ENCODE peak calls at places on chromosomes 16 and 17, in five cellular contexts. Y is body of pancreas, N is spleen, Q is HCT116, S is A549. H is an unnamed sample.

GRCh38 chr17:58402047-58402446 is 15.3 kb downstream of the RNF43 start:
- DNase-seq in N (no peak), Q (peak; percentile 85), Y (no peak), S (no peak), H (no peak)

GRCh38 chr17:55588446-55588845 is 77.2 kb upstream of the SMIM36 start:
- DNase-seq in Q (no peak), S (no peak), Y (no peak), N (no peak), H (no peak)

GRCh38 chr17:78986048-78986648 is 6.4 kb upstream of the LGALS3BP start:
- DNase-seq in Y (peak; percentile 76), Q (no peak), S (no peak), N (no peak), H (no peak)

GRCh38 chr16:75080205-75081029 is 36.2 kb downstream of the LDHD start:
- DNase-seq in S (no peak), Q (no peak), Y (no peak), N (no peak), H (no peak)

GRCh38 chr17:59378621-59379194 is 47.3 kb downstream of the YPEL2 start:
- DNase-seq in Q (no peak), Y (no peak), S (no peak), N (no peak), H (no peak)

GRCh38 chr17:2911755-2912111 is 115.5 kb downstream of the RAP1GAP2 start:
- DNase-seq in N (no peak), Y (no peak), S (no peak), Q (no peak), H (no peak)

GRCh38 chr16:78706637-78707036 is 607.2 kb downstream of the WWOX start:
- DNase-seq in N (no peak), Q (no peak), S (no peak), Y (no peak), H (peak; percentile 73)

GRCh38 chr17:79272666-79273219 is 198.1 kb downstream of the ENGASE start:
- DNase-seq in N (no peak), Q (peak; percentile 31), Y (peak; percentile 55), S (peak; percentile 71), H (peak; percentile 38)

GRCh38 chr16:87461466-87461975 is 31.3 kb downstream of the ZCCHC14 start:
- DNase-seq in N (no peak), Y (peak; percentile 99), S (peak; percentile 94), Q (peak; percentile 98), H (peak; percentile 92)

GRCh38 chr16:22664132-22664531 is 149.8 kb upstream of the HS3ST2 start:
- DNase-seq in Q (no peak), N (no peak), S (no peak), Y (no peak), H (no peak)

GRCh38 chr17:39751637-39752036 is 13.9 kb downstream of the GRB7 start:
- DNase-seq in Y (no peak), Q (no peak), S (no peak), N (peak; percentile 72), H (no peak)

GRCh38 chr16:68284847-68285246 is 20.5 kb downstream of the SLC7A6 start:
- DNase-seq in Q (no peak), N (peak; percentile 89), Y (no peak), S (no peak), H (no peak)

GRCh38 chr16:74997042-74997491 is 1.8 kb upstream of the ZNRF1 start:
- DNase-seq in Y (peak; percentile 36), Q (no peak), N (no peak), S (no peak), H (no peak)

GRCh38 chr17:46024590-46024989 is 25.5 kb downstream of the STH start:
- DNase-seq in N (peak; percentile 54), Y (peak; percentile 87), Q (no peak), S (no peak), H (no peak)

GRCh38 chr16:68377667-68378420 is 67.0 kb downstream of the PRMT7 start:
- DNase-seq in S (no peak), Q (no peak), Y (peak; percentile 20), N (no peak), H (peak; percentile 37)

GRCh38 chr16:70553175-70553574 is 29.6 kb downstream of the SF3B3 start:
- DNase-seq in N (no peak), S (no peak), Y (no peak), Q (no peak), H (no peak)

DNA sequence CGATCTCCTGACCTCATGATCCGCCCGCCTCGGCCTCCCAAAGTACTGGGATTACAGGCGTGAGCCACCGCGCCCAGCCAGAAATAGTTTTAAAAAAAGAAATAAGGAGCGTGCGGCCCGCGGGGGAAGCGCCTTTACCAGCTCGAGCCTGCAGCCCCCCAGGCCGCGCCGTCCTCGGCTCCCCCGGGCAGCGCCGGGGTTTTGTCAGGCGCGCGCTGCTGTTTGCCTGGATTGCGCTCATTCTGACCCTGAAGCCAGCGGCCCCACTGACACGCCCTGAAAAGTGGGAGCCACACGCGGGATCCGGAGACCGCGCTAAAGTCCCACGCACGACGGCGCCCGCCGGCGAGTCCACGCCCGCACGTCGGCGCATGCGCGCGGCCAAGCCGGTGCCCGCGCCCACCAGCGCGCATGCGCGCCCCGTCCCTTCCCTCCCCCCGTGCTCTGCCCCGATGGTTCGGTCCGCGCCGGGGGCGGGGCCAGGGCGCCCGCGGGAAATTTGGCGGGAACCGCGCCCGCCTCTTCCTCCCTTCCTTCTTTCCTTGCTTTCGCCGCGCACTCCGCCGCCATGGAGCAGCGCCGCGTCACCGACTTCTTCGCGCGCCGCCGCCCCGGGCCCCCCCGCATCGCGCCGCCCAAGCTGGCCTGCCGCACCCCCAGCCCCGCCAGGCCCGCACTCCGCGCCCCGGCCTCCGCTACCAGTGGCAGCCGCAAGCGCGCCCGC is at the start of gene CDT1:
- DNase-seq in Y (peak; percentile 85), S (peak; percentile 96), Q (peak; percentile 61), N (peak; percentile 95), H (peak; percentile 88)
- H3K4me1 ChIP-seq in Y (peaks cover 23% of the 10 kb centered on the region), S (peaks cover 14% of the 10 kb centered on the region), Q (peaks cover 16% of the 10 kb centered on the region), N (peaks cover 5% of the 10 kb centered on the region), H (no peaks in the 10 kb centered on the region)

GRCh38 chr17:50953831-50954601 is 87.9 kb upstream of the TOB1 start:
- DNase-seq in Q (no peak), Y (no peak), N (no peak), S (no peak), H (no peak)

GRCh38 chr17:50954641-50955121 is 88.5 kb upstream of the TOB1 start:
- DNase-seq in N (no peak), S (no peak), Q (no peak), Y (no peak), H (no peak)

GRCh38 chr17:50952889-50953288 is 86.7 kb upstream of the TOB1 start:
- DNase-seq in Q (no peak), N (no peak), S (no peak), Y (no peak), H (no peak)

GRCh38 chr17:50955160-50955559 is 89.0 kb upstream of the TOB1 start:
- DNase-seq in Q (no peak), S (no peak), Y (no peak), N (no peak), H (no peak)

DNA sequence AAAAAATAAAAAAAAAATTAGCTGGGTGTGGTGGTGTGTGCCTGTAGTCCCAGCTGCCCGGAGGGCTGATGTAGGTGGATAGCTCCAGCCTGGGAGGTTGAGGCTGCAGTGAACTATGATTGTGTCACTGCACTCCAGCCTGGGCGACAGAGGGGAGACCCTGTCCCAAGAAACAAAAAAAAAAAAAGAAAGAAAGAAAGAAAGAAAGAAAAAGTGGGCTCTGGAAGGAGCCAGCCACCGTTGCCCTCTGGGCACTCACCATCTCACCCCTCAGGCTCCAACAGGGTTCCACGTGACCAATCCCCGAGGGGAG is 87.3 kb upstream of the TOB1 start:
- DNase-seq in S (no peak), Y (no peak), N (no peak), Q (no peak), H (peak; percentile 37)
- H3K4me3 ChIP-seq in S (no peak overlapping the region), Y (no peak overlapping the region), N (no peak overlapping the region), Q (no peak overlapping the region), H (no peak overlapping the region)

GRCh38 chr16:27824786-27825185 is 238.7 kb downstream of the GSG1L start:
- DNase-seq in S (no peak), Q (no peak), N (peak; percentile 44), Y (no peak), H (no peak)
- TF ChIP-seq POLR2A in S (no peak), Q (no peak), N (no peak), Y (no peak), H (no peak)

GRCh38 chr17:77422104-77422782 is 281.5 kb downstream of the SEC14L1 start:
- DNase-seq in S (no peak), Y (no peak), Q (no peak), N (no peak), H (no peak)

GRCh38 chr17:77421635-77421982 is 280.8 kb downstream of the SEC14L1 start:
- DNase-seq in S (no peak), Q (no peak), Y (no peak), N (no peak), H (no peak)

GRCh38 chr17:77425791-77426641 is 285.2 kb downstream of the SEC14L1 start:
- DNase-seq in Y (no peak), Q (no peak), S (peak; percentile 97), N (no peak), H (no peak)

GRCh38 chr17:77424585-77425344 is 284.0 kb downstream of the SEC14L1 start:
- DNase-seq in Q (no peak), Y (peak; percentile 79), N (peak; percentile 89), S (no peak), H (peak; percentile 83)

DNA sequence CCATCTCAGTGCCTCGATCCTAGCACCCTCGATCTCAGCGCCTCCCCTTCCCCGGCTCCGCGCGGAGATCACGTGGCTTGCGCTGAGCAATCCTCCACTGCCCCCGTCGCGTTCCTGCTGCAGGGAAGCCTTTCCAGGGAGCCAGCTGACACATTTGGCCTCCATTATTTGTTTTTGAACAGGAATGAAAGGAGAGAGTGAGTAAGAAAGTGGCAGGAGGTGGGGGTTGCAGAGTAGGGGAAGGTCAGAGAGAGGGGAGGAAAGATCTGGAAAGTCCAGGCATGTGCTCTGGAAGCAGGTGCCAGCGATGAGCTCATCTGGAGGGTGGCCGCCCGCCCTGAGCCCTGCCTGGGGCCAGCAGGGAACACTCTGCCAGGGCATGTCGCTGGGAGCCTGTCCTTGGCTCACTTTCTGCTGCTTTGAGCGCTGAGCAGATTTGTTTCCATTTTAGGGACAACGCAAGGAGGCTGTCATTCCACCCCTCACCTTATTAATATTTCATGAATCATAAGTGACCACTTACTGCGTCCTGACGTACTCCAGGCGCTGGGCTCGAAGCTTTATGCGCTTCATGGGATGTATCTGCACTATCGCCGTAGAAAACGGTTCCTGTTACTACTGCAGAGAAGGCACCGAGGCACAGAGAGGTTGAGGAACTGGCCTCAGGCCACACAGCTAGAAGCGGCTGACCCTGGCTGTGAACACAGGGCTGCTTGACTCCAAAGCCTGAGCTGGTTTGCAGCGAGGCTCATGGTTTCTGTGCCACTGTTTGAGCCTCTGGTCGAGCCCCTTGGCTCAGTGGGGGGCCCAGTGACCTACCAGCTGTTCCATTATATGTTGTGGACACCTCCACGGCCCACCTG is 283.1 kb downstream of the SEC14L1 start:
- DNase-seq in N (no peak), S (no peak), Y (peak; percentile 68), Q (no peak), H (peak; percentile 88)
- H3K4me1 ChIP-seq in N (peaks cover 74% of the 10 kb centered on the region), S (peaks cover 100% of the 10 kb centered on the region), Y (peaks cover 88% of the 10 kb centered on the region), Q (no peaks in the 10 kb centered on the region), H (no peaks in the 10 kb centered on the region)

DNA sequence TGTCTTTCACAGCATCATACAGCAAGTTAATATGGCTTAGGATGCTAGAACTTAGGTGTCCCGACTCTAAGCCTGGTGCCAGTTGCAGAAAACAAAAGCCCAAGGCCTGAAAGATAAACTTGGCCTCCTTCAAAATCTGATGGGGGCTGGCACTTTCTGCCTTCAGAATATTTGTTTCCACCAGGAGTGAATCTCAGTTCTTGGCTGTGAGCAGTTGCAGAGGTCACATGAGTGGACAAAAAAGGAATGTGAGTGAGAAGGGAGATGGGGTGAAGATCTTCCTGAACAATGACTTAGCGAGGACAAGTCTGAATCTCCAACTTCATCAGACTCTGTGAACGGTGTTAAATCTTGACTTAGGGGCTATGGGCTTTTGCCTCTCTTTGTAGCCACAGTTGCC is 46.6 kb downstream of the HOXB1 start:
- DNase-seq in Q (no peak), S (no peak), N (no peak), Y (no peak), H (no peak)
- H3K4me3 ChIP-seq in Q (peak overlapping the region; percentile 3), S (no peak overlapping the region), N (no peak overlapping the region), Y (no peak overlapping the region), H (no peak overlapping the region)